ENCODE peak calls at places on chromosomes 2 and 18, in ten cellular contexts. X, M, D, E, Y, C, L, W, H and K are unnamed samples.

GRCh38 chr2:195428673-195429072 is 228.4 kb upstream of the SLC39A10 start:
- DNase-seq in X (no peak), M (no peak), D (no peak), E (no peak), Y (no peak), C (no peak), L (no peak), W (no peak), H (no peak), K (no peak)

GRCh38 chr2:42223067-42223636 is 54.0 kb downstream of the EML4 start:
- DNase-seq in X (no peak), M (no peak), D (no peak), E (no peak), Y (no peak), C (no peak), L (no peak), W (no peak), H (no peak), K (no peak)

GRCh38 chr2:84717302-84717701 is 163.6 kb downstream of the TRABD2A start:
- DNase-seq in X (no peak), M (no peak), D (no peak), E (no peak), Y (no peak), C (no peak), L (no peak), W (no peak), H (no peak), K (no peak)

GRCh38 chr2:30293303-30293912 is 62.1 kb downstream of the LBH start:
- DNase-seq in X (peak; percentile 77), M (no peak), D (no peak), E (no peak), Y (no peak), C (peak; percentile 56), L (no peak), W (peak; percentile 37), H (no peak), K (no peak)

GRCh38 chr18:79856119-79857080 is 58.7 kb downstream of the KCNG2 start:
- DNase-seq in X (peak; percentile 29), M (peak; percentile 38), D (peak; percentile 70), E (peak; percentile 64), Y (no peak), C (no peak), L (no peak), W (peak; percentile 35), H (no peak), K (peak; percentile 73)

GRCh38 chr2:108533832-108534576 is at the start of gene LIMS1:
- DNase-seq in X (peak; percentile 91), M (peak; percentile 83), D (peak; percentile 68), E (peak; percentile 91), Y (peak; percentile 85), C (peak; percentile 91), L (peak; percentile 81), W (peak; percentile 96), H (peak; percentile 90), K (peak; percentile 97)

GRCh38 chr2:61988462-61989366 is 83.2 kb downstream of the COMMD1 start:
- DNase-seq in X (peak; percentile 12), M (no peak), D (no peak), E (no peak), Y (no peak), C (no peak), L (no peak), W (no peak), H (no peak), K (no peak)

GRCh38 chr18:56162871-56163270 is 475.5 kb downstream of the TXNL1 start:
- DNase-seq in X (no peak), M (no peak), D (no peak), E (no peak), Y (no peak), C (no peak), L (no peak), W (no peak), H (no peak), K (no peak)

GRCh38 chr18:60021556-60021955 is 121.8 kb downstream of the PMAIP1 start:
- DNase-seq in X (no peak), M (no peak), D (no peak), E (no peak), Y (no peak), C (no peak), L (no peak), W (no peak), H (no peak), K (no peak)

GRCh38 chr2:232142049-232142448 is 180.5 kb downstream of the DIS3L2 start:
- DNase-seq in X (peak; percentile 26), M (no peak), D (peak; percentile 49), E (peak; percentile 8), Y (no peak), C (no peak), L (no peak), W (no peak), H (no peak), K (peak; percentile 41)

GRCh38 chr2:66576381-66577330 is 141.7 kb downstream of the MEIS1 start:
- DNase-seq in X (peak; percentile 62), M (no peak), D (peak; percentile 61), E (no peak), Y (no peak), C (no peak), L (no peak), W (no peak), H (no peak), K (peak; percentile 57)

GRCh38 chr2:121489944-121490585 is 40.6 kb upstream of the RNU4ATAC start:
- DNase-seq in X (no peak), M (no peak), D (peak; percentile 72), E (peak; percentile 4), Y (no peak), C (no peak), L (no peak), W (no peak), H (no peak), K (no peak)

GRCh38 chr18:39627936-39628335 is 2062.3 kb upstream of the CELF4 start:
- DNase-seq in X (no peak), M (no peak), D (no peak), E (no peak), Y (no peak), C (no peak), L (no peak), W (no peak), H (no peak), K (no peak)

GRCh38 chr18:48946329-48946835 is 4.4 kb downstream of the SMAD7 start:
- DNase-seq in X (peak; percentile 74), M (no peak), D (peak; percentile 49), E (peak; percentile 27), Y (no peak), C (peak; percentile 32), L (no peak), W (no peak), H (no peak), K (no peak)

GRCh38 chr2:1876352-1876751 is 132.0 kb upstream of the PXDN start:
- DNase-seq in X (no peak), M (no peak), D (no peak), E (no peak), Y (no peak), C (no peak), L (no peak), W (no peak), H (no peak), K (no peak)

GRCh38 chr2:240820014-240820606 is at the start of gene KIF1A:
- DNase-seq in X (no peak), M (peak; percentile 94), D (peak; percentile 77), E (no peak), Y (peak; percentile 91), C (no peak), L (no peak), W (no peak), H (no peak), K (peak; percentile 83)

GRCh38 chr2:72781500-72781899 is 44.3 kb downstream of the EXOC6B start:
- DNase-seq in X (peak; percentile 12), M (no peak), D (no peak), E (no peak), Y (no peak), C (no peak), L (no peak), W (no peak), H (no peak), K (no peak)

GRCh38 chr2:222239945-222240675 is 58.7 kb downstream of the PAX3 start:
- DNase-seq in X (no peak), M (no peak), D (no peak), E (no peak), Y (no peak), C (no peak), L (no peak), W (no peak), H (no peak), K (peak; percentile 10)

GRCh38 chr2:184113691-184114403 is 484.5 kb upstream of the ZNF804A start:
- DNase-seq in X (no peak), M (no peak), D (no peak), E (no peak), Y (no peak), C (no peak), L (no peak), W (no peak), H (no peak), K (no peak)

GRCh38 chr2:66269166-66269565 is 165.8 kb upstream of the MEIS1 start:
- DNase-seq in X (no peak), M (no peak), D (no peak), E (no peak), Y (no peak), C (no peak), L (no peak), W (no peak), H (no peak), K (no peak)

GRCh38 chr2:215624423-215624829 is 188.6 kb upstream of the FN1 start:
- DNase-seq in X (peak; percentile 75), M (no peak), D (no peak), E (no peak), Y (no peak), C (no peak), L (no peak), W (peak; percentile 83), H (peak; percentile 14), K (peak; percentile 68)

GRCh38 chr2:96116424-96116878 is at the start of gene ADRA2B:
- DNase-seq in X (peak; percentile 32), M (no peak), D (no peak), E (peak; percentile 90), Y (no peak), C (peak; percentile 73), L (peak; percentile 49), W (no peak), H (no peak), K (peak; percentile 91)

GRCh38 chr2:160703648-160704585 is 210.3 kb upstream of the RBMS1 start:
- DNase-seq in X (no peak), M (no peak), D (no peak), E (peak; percentile 91), Y (no peak), C (no peak), L (no peak), W (no peak), H (no peak), K (no peak)

GRCh38 chr2:183696028-183696427 is 571.8 kb downstream of the NUP35 start:
- DNase-seq in X (no peak), M (no peak), D (no peak), E (no peak), Y (no peak), C (no peak), L (no peak), W (no peak), H (no peak), K (no peak)

GRCh38 chr2:60512063-60512622 is 41.3 kb downstream of the BCL11A start:
- DNase-seq in X (no peak), M (no peak), D (no peak), E (no peak), Y (no peak), C (no peak), L (no peak), W (no peak), H (no peak), K (no peak)

GRCh38 chr2:20563251-20563650 is 87.6 kb downstream of the HS1BP3 start:
- DNase-seq in X (no peak), M (no peak), D (no peak), E (no peak), Y (no peak), C (no peak), L (no peak), W (no peak), H (no peak), K (no peak)

GRCh38 chr2:72579595-72580180 is 246.1 kb downstream of the EXOC6B start:
- DNase-seq in X (peak; percentile 62), M (no peak), D (peak; percentile 69), E (no peak), Y (no peak), C (peak; percentile 69), L (no peak), W (no peak), H (no peak), K (peak; percentile 32)

GRCh38 chr2:220503446-220503845 is 876.0 kb downstream of the SLC4A3 start:
- DNase-seq in X (no peak), M (no peak), D (peak; percentile 56), E (no peak), Y (no peak), C (no peak), L (no peak), W (no peak), H (no peak), K (no peak)